ENCODE peak calls at places on chromosomes 2 and 18, in nine cellular contexts. I is MM.1S; G is heart left ventricle; T is uterus; K is H1; V is stomach; O is tibial artery; P is CD8-positive, alpha-beta T cell; W is psoas muscle. R is an unnamed sample.

GRCh38 chr2:173159794-173160463 is 84.3 kb downstream of the MAP3K20 start:
- DNase-seq in G (peak; percentile 95), I (no peak), K (peak; percentile 10), V (peak; percentile 71), W (peak; percentile 94), T (peak; percentile 88), O (peak; percentile 97), P (no peak), R (no peak)

GRCh38 chr2:11515441-11516071 is 18.3 kb upstream of the GREB1 start:
- DNase-seq in V (no peak), K (no peak), I (no peak), O (no peak), T (no peak), W (no peak), G (no peak), P (no peak), R (no peak)

GRCh38 chr2:100821255-100821912 is 1.4 kb downstream of the NPAS2 start:
- DNase-seq in K (no peak), I (no peak), W (no peak), T (no peak), P (no peak), G (no peak), O (no peak), V (no peak), R (no peak)

GRCh38 chr2:126658910-126659613 is 3.1 kb downstream of the GYPC start:
- DNase-seq in O (peak; percentile 87), P (no peak), W (peak; percentile 78), I (peak; percentile 78), G (peak; percentile 88), V (peak; percentile 54), T (peak; percentile 46), K (no peak), R (peak; percentile 48)

GRCh38 chr2:174599310-174599941 is 1.8 kb upstream of the WIPF1 start:
- DNase-seq in T (no peak), I (no peak), K (no peak), P (no peak), W (no peak), O (no peak), V (no peak), G (no peak), R (no peak)

GRCh38 chr18:2994603-2995432 is 18.1 kb downstream of the LPIN2 start:
- DNase-seq in T (no peak), I (peak; percentile 69), P (peak; percentile 50), V (no peak), G (peak; percentile 55), O (peak; percentile 76), W (peak; percentile 63), K (no peak), R (peak; percentile 62)

GRCh38 chr2:127106457-127106997 is 427 bp downstream of the BIN1 start:
- DNase-seq in G (peak; percentile 31), O (no peak), T (peak; percentile 38), V (peak; percentile 38), W (no peak), I (no peak), P (no peak), K (no peak), R (no peak)

GRCh38 chr2:135245055-135245454 is 193.0 kb downstream of the RAB3GAP1 start:
- DNase-seq in I (no peak), P (no peak), G (no peak), V (no peak), K (no peak), O (no peak), T (no peak), W (no peak), R (no peak)

GRCh38 chr2:206477296-206477695 is 34.0 kb downstream of the ADAM23 start:
- DNase-seq in G (no peak), T (no peak), O (no peak), K (no peak), V (no peak), W (no peak), P (no peak), I (no peak), R (no peak)

GRCh38 chr18:37563810-37564511 is 1.6 kb downstream of the CELF4 start:
- DNase-seq in W (no peak), T (no peak), I (no peak), G (no peak), P (no peak), V (no peak), K (no peak), O (no peak), R (no peak)

GRCh38 chr18:51350081-51350480 is 152.6 kb upstream of the MEX3C start:
- DNase-seq in O (no peak), G (no peak), P (no peak), I (no peak), W (no peak), K (no peak), V (no peak), T (no peak), R (no peak)

GRCh38 chr2:178029342-178029741 is 43.2 kb downstream of the PDE11A start:
- DNase-seq in K (no peak), I (no peak), V (no peak), O (no peak), P (no peak), G (no peak), W (no peak), T (no peak), R (no peak)

GRCh38 chr18:13412017-13412416 is 193.5 kb downstream of the LDLRAD4 start:
- DNase-seq in V (no peak), G (no peak), T (no peak), K (no peak), I (no peak), O (no peak), P (no peak), W (no peak), R (no peak)

GRCh38 chr2:27966466-27966865 is 75.9 kb downstream of the BABAM2 start:
- DNase-seq in O (no peak), T (peak; percentile 37), P (no peak), I (no peak), K (no peak), G (no peak), V (no peak), W (peak; percentile 37), R (no peak)

GRCh38 chr2:40625849-40626248 is 174.0 kb upstream of the SLC8A1 start:
- DNase-seq in W (no peak), K (no peak), T (no peak), O (no peak), I (no peak), P (no peak), V (no peak), G (no peak), R (no peak)

DNA sequence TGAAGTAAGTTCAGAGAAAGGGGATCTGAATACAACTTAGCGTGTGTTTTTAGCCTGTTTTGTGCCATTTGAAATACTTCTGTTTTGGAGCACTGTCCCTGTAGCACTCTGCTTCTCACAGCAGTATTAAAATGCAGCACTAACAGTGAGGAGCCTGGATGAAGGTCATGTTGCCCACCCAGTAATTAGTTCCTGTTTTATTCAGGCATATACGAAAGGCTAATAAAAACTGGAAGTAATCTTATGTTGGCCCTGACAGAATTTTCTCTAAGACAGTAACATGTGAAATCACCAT is 113.6 kb downstream of the CRIM1 start:
- DNase-seq in W (no peak), P (no peak), I (no peak), K (no peak), O (no peak), V (no peak), G (no peak), T (no peak), R (no peak)
- H3K27ac ChIP-seq in W (peak overlapping the region; percentile 65), P (no peak overlapping the region), I (no peak overlapping the region), K (no peak overlapping the region), O (peak overlapping the region; percentile 79), V (no peak overlapping the region), G (no peak overlapping the region), T (no peak overlapping the region), R (no peak overlapping the region)

GRCh38 chr2:1898461-1899395 is 154.4 kb upstream of the PXDN start:
- DNase-seq in K (no peak), V (no peak), T (no peak), P (no peak), I (no peak), W (no peak), G (no peak), O (no peak), R (no peak)

GRCh38 chr2:1899396-1899730 is 155.0 kb upstream of the PXDN start:
- DNase-seq in V (no peak), I (no peak), W (no peak), K (no peak), G (no peak), T (no peak), P (no peak), O (no peak), R (no peak)

DNA sequence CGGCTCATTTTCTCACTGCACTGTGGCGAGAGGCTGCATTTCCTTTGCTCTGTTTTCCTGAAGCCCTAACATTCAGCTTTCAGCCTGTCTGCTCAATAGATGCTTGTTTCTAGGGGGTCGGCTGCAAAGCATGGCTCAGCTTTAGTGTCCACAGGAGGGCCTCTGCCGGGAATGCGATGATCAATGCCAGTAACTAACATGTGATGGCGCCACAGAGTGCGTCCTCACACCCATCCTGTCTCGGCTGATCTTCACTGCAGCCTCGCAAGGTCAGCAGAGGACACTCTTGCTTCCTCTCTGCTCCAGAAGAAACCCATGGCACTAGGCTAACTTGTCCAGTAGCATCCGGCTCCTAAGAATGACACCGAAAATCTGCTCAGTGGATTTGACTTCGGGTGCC is 156.4 kb upstream of the PXDN start:
- DNase-seq in V (no peak), T (no peak), O (no peak), G (no peak), W (no peak), P (no peak), K (peak; percentile 59), I (no peak), R (no peak)
- TF ChIP-seq CTCF in V (no peak), T (no peak), O (no peak), G (no peak), W (no peak), P (no peak), K (peak; percentile 99), I (no peak), R (no peak)

GRCh38 chr2:240820607-240821428 is 799 bp upstream of the KIF1A start:
- DNase-seq in W (peak; percentile 36), G (no peak), K (no peak), V (peak; percentile 24), I (no peak), O (no peak), T (no peak), P (no peak), R (no peak)
- H3K27ac ChIP-seq in W (no peak overlapping the region), G (no peak overlapping the region), K (peak overlapping the region; percentile 58), V (no peak overlapping the region), I (no peak overlapping the region), O (no peak overlapping the region), T (no peak overlapping the region), P (no peak overlapping the region), R (no peak overlapping the region)

DNA sequence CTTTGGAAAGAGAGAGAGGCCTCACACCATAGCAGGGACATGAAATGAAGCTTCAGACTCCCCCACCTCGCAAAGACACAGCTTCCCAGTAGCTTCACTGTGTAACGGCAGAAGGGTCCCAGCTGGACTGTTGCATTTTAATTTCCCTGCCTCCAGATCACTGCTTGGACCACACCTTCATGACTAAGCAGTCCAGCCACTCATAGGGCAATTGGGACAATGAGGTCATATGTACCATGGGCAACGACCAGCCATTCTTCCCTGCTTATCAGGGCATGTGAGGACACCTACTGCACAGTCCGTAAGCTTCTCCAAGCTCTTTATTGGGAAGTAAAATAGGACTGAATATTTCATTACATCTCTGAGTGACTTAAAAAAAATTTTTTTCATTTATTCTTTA is 183.0 kb downstream of the MREG start:
- DNase-seq in W (no peak), K (no peak), G (peak; percentile 54), V (peak; percentile 32), T (peak; percentile 30), I (no peak), O (peak; percentile 73), P (no peak), R (no peak)
- TF ChIP-seq CTCF in W (no peak), K (no peak), G (no peak), V (no peak), T (no peak), I (no peak), O (no peak), P (no peak), R (no peak)

R was measured in CD4-positive, alpha-beta T cell.